ENCODE peak calls at places on chromosomes 4 and X, in six cellular contexts. B is ascending aorta, U is prostate gland, L is fibroblast of lung, Q is activated B cell treated with CpG ODN at 0.5 μM for 24 hours, H is choroid plexus epithelial cell. N is an unnamed sample.

GRCh38 chrX:47497274-47497673 is 14.3 kb upstream of the ZNF41 start:
- DNase-seq in Q (no peak), B (no peak), U (no peak), H (peak), L (peak), N (no peak)

GRCh38 chr4:41334182-41334581 is 77.5 kb downstream of the UCHL1 start:
- DNase-seq in U (peak), L (no peak), H (no peak), Q (no peak), B (no peak), N (no peak)

GRCh38 chr4:174120446-174121142 is 162.9 kb downstream of the FBXO8 start:
- DNase-seq in B (no peak), U (no peak), Q (no peak), L (peak), H (peak), N (no peak)

GRCh38 chr4:98639523-98639922 is 18.9 kb downstream of the TSPAN5 start:
- DNase-seq in L (no peak), U (no peak), Q (no peak), B (no peak), H (no peak), N (no peak)

GRCh38 chr4:113449407-113449974 is 312.0 kb downstream of the CAMK2D start:
- DNase-seq in L (no peak), Q (no peak), U (no peak), B (no peak), H (peak), N (no peak)

GRCh38 chr4:22463179-22463578 is 52.7 kb downstream of the ADGRA3 start:
- DNase-seq in B (no peak), H (no peak), U (no peak), L (no peak), Q (no peak), N (no peak)

GRCh38 chrX:140343226-140343873 is 161.5 kb downstream of the SOX3 start:
- DNase-seq in H (peak), B (no peak), L (peak), U (no peak), Q (no peak), N (no peak)

GRCh38 chrX:69119122-69119521 is 46.1 kb downstream of the PJA1 start:
- DNase-seq in H (no peak), B (no peak), U (no peak), L (no peak), Q (no peak), N (no peak)

GRCh38 chr4:80197601-80198444 is 520 bp downstream of the PRDM8 start:
- DNase-seq in U (no peak), Q (no peak), B (no peak), L (peak), H (no peak), N (no peak)

GRCh38 chr4:188911199-188911598 is 772.0 kb downstream of the TRIML1 start:
- DNase-seq in U (no peak), H (no peak), L (no peak), B (no peak), Q (no peak), N (no peak)

GRCh38 chrX:18348047-18348446 is 6.4 kb downstream of the SCML2 start:
- DNase-seq in B (no peak), Q (no peak), H (no peak), L (peak), U (no peak), N (no peak)

GRCh38 chr4:102761478-102761790 is 666 bp upstream of the MANBA start:
- DNase-seq in B (no peak), L (peak), H (peak), Q (no peak), U (peak), N (no peak)

GRCh38 chrX:39065051-39065871 is 264.0 kb downstream of the MID1IP1 start:
- DNase-seq in H (no peak), B (no peak), L (no peak), Q (no peak), U (no peak), N (no peak)

GRCh38 chrX:138708268-138708667 is 3.2 kb downstream of the FGF13 start:
- DNase-seq in H (no peak), L (peak), U (no peak), B (no peak), Q (no peak), N (no peak)

GRCh38 chrX:154437398-154437752 is 421 bp downstream of the GDI1 start:
- DNase-seq in Q (no peak), H (no peak), L (no peak), U (no peak), B (no peak), N (no peak)

GRCh38 chr4:89708903-89709361 is 128.0 kb downstream of the SNCA start:
- DNase-seq in H (peak), B (no peak), U (no peak), Q (no peak), L (peak), N (no peak)

GRCh38 chr4:128718793-128719192 is 90.7 kb upstream of the JADE1 start:
- DNase-seq in H (peak), U (no peak), Q (no peak), L (peak), B (no peak), N (no peak)

GRCh38 chrX:97332963-97333362 is 449.3 kb downstream of the RPA4 start:
- DNase-seq in U (no peak), L (peak), H (peak), Q (no peak), B (no peak), N (no peak)

GRCh38 chr4:76943129-76943620 is 6.4 kb upstream of the SEPTIN11 start:
- DNase-seq in B (no peak), H (peak), U (no peak), Q (no peak), L (peak), N (no peak)

GRCh38 chr4:109690690-109691410 is 12.4 kb downstream of the CASP6 start:
- DNase-seq in Q (no peak), B (no peak), U (no peak), L (no peak), H (no peak), N (no peak)

GRCh38 chrX:112163916-112164315 is 81.3 kb upstream of the TRPC5 start:
- DNase-seq in Q (no peak), H (no peak), L (peak), B (no peak), U (no peak), N (no peak)

GRCh38 chrX:41369152-41369551 is 35.2 kb downstream of the DDX3X start:
- DNase-seq in L (no peak), H (no peak), B (no peak), U (no peak), Q (no peak), N (no peak)

GRCh38 chr4:125244848-125245450 is 69.8 kb upstream of the FAT4 start:
- DNase-seq in U (no peak), B (no peak), Q (no peak), H (peak), L (peak), N (no peak)

GRCh38 chr4:168618577-168619265 is 121.9 kb downstream of the PALLD start:
- DNase-seq in H (peak), Q (no peak), B (no peak), L (peak), U (no peak), N (no peak)

GRCh38 chr4:187883049-187883448 is 112.5 kb upstream of the ZFP42 start:
- DNase-seq in B (no peak), Q (no peak), U (no peak), L (no peak), H (no peak), N (no peak)

GRCh38 chr4:4859010-4859798 is at the start of gene MSX1:
- DNase-seq in U (peak), B (peak), Q (peak), L (peak), H (peak), N (no peak)

GRCh38 chrX:149274516-149275105 is 230.5 kb downstream of the IDS start:
- DNase-seq in U (no peak), L (peak), H (no peak), B (no peak), Q (no peak), N (no peak)

GRCh38 chr4:78691971-78692814 is 84.0 kb upstream of the BMP2K start:
- DNase-seq in B (no peak), L (no peak), Q (no peak), H (no peak), U (no peak), N (no peak)

GRCh38 chr4:158845166-158846041 is 76.6 kb downstream of the FNIP2 start:
- DNase-seq in Q (no peak), U (no peak), H (peak), L (no peak), B (no peak), N (no peak)

GRCh38 chr4:140628016-140628415 is 59.3 kb upstream of the UCP1 start:
- DNase-seq in Q (no peak), B (no peak), U (no peak), L (no peak), H (no peak), N (no peak)

GRCh38 chrX:15856580-15856979 is 2.0 kb upstream of the AP1S2 start:
- DNase-seq in Q (no peak), B (no peak), L (no peak), H (no peak), U (no peak), N (no peak)

GRCh38 chrX:110667706-110668105 is 127.9 kb downstream of the CHRDL1 start:
- DNase-seq in B (no peak), L (peak), H (no peak), U (no peak), Q (no peak), N (no peak)

GRCh38 chr4:114857831-114858230 is 255.6 kb downstream of the NDST4 start:
- DNase-seq in U (no peak), B (no peak), Q (no peak), L (no peak), H (peak), N (no peak)

DNA sequence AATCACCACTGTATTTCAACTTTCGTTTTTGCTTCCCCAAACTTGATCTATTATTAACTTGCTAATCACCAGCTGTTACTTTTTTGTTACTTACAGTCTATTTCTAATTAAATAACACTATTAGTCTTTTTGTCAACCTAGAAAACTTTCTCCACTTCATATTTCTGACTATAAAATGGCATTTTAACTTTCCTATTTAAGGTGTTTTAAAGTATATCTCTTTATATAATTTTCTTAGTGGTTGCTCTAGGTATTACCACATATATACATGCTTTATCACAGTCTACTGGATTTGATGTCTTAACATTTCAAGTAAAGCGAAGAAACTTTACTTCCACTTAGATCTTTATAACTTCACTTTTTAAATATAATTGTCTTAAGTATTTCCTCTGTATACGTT is 421.2 kb downstream of the DCAF12L2 start:
- DNase-seq in H (no peak), B (no peak), L (no peak), Q (no peak), U (no peak), N (no peak)
- TF ChIP-seq CTCF in H (no peak), B (no peak), L (no peak), Q (no peak), U (no peak), N (no peak)

GRCh38 chrX:132023896-132024386 is 839 bp downstream of the STK26 start:
- DNase-seq in H (no peak), U (peak), L (no peak), Q (no peak), B (no peak), N (peak)

GRCh38 chrX:132025085-132025484 is 2.0 kb downstream of the STK26 start:
- DNase-seq in U (no peak), B (no peak), H (no peak), Q (no peak), L (no peak), N (no peak)

GRCh38 chrX:132022863-132023116 is 312 bp upstream of the STK26 start:
- DNase-seq in H (peak), Q (no peak), U (no peak), L (no peak), B (no peak), N (no peak)

GRCh38 chrX:132023117-132023895 is at the start of gene STK26:
- DNase-seq in H (peak), L (peak), U (peak), B (peak), Q (peak), N (peak)

DNA sequence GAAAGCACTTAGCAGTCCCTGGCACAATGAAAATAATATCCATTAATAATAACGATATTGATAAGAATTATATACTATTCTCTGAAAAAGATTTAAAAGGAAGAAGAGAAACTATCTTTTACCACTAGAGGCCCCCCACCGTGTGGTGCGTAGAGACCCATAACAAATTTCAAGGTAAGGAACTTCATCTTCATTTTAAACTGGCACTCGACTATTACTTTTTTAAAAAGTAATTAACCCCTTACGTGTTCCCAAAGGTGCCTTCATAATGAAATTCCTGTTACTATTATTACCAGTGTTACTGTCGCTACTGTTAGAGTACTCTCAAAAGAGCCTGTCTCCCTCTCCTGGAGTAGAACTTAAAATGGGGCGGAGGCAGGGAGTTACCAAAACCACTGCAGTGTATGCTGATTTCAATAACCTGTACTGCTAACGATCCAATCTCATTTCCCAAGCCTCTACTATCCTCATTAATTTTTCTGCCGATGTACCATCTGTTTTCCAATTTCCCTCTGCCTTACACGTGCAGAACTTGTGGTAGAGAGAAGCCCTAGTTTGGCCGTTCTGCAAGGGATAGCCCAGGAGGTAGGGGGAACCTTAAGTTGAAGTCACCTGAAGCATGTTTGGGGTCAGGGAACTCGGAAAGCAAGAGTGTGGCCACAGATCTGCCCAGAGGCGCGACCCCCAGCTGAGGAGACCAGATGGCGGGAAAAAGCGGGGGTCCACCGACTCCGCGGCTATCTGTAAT is 813 bp upstream of the STK26 start:
- DNase-seq in L (no peak), U (no peak), Q (no peak), H (peak), B (no peak), N (no peak)
- TF ChIP-seq CTCF in L (peak), U (no peak), Q (no peak), H (peak), B (no peak), N (peak)

DNA sequence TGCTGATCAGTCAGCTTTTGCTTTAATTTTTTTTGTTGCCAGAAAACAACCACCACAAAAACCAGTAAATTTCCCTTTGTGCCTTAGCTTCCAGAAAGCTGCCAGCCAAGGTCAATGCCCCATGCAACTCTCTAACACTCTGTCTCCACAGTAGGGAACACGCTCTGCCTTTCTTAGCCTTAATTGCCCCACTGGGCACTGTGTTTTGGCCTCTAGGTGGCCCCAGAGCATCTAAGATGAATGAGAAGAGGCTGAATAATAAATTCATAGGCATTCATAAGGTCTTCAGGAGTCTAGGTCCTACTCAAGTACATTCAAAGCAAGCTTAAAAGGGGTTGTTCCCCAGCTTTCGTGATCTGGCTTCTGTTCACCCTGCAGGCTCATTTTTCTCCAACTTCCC is 57.7 kb upstream of the PASD1 start:
- DNase-seq in L (no peak), H (peak), Q (no peak), B (no peak), U (no peak), N (no peak)
- TF ChIP-seq CTCF in L (no peak), H (peak), Q (no peak), B (no peak), U (no peak), N (no peak)

GRCh38 chrX:129755779-129756650 is 17.2 kb downstream of the XPNPEP2 start:
- DNase-seq in L (no peak), H (no peak), Q (no peak), U (no peak), B (no peak), N (no peak)
- TF ChIP-seq CTCF in L (no peak), H (peak), Q (no peak), U (no peak), B (no peak), N (no peak)

DNA sequence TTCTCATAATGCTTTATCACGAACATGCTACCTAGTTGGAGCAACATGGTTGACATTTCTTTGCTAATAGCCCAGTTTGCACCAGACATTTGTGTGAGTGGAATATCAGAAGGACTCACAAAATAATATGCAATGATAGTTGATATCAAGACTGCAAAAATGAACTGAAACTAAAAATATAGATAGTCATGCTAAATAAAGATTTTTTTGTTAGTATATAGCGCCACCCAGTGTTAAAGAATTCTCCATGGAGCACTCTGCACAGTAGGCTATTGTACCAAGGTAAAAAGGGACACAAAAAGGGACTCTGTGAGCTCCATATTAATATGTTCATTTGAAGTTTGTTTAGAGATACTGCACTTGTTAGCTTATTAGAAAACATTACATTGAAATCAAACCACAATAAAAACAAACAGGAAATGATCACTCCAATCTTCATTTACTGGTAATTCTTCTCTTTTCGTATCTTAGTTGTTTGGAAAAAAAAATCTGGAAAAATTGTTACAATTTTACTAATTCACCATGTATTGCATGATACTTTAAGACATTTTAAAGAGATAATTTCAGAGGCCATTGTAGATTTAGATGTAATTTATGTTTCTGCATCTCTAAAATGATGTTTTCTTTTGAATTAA is 1509.6 kb downstream of the ADGRL3 start:
- DNase-seq in B (no peak), L (peak), H (peak), U (no peak), Q (no peak), N (no peak)
- TF ChIP-seq CTCF in B (peak), L (peak), H (peak), U (peak), Q (no peak), N (peak)

GRCh38 chr4:55849724-55850123 is 3.7 kb upstream of the EXOC1 start:
- DNase-seq in H (no peak), U (no peak), Q (no peak), L (no peak), B (no peak), N (no peak)
- TF ChIP-seq CTCF in H (no peak), U (no peak), Q (no peak), L (no peak), B (no peak), N (no peak)

GRCh38 chrX:116657071-116657470 is 194.3 kb upstream of the CT83 start:
- DNase-seq in H (no peak), B (no peak), L (no peak), Q (no peak), U (no peak), N (no peak)
- TF ChIP-seq CTCF in H (no peak), B (no peak), L (no peak), Q (no peak), U (no peak), N (no peak)